ENCODE peak calls at places on chromosomes 3 and 15, in eight cellular contexts. One of them, this sample, is unnamed.

GRCh38 chr15:74726774-74727164 is 1.4 kb upstream of the CYP1A1 start:
- DNase-seq in K562: no peak
- DNase-seq in heart left ventricle: no peak
- DNase-seq in body of pancreas: no peak
- DNase-seq in GM12891: no peak
- DNase-seq in A549: no peak
- DNase-seq in tibial nerve: no peak
- DNase-seq in stomach: no peak
- DNase-seq in this sample: no peak

GRCh38 chr15:80711886-80712285 is 16.8 kb downstream of the ABHD17C start:
- DNase-seq in body of pancreas: no peak
- DNase-seq in heart left ventricle: no peak
- DNase-seq in GM12891: no peak
- DNase-seq in K562: no peak
- DNase-seq in stomach: no peak
- DNase-seq in A549: no peak
- DNase-seq in tibial nerve: no peak
- DNase-seq in this sample: no peak

GRCh38 chr3:52372822-52373504 is 56.8 kb downstream of the DNAH1 start:
- DNase-seq in body of pancreas: no peak
- DNase-seq in A549: no peak
- DNase-seq in tibial nerve: peak
- DNase-seq in GM12891: peak
- DNase-seq in stomach: peak
- DNase-seq in K562: peak
- DNase-seq in heart left ventricle: peak
- DNase-seq in this sample: peak

GRCh38 chr15:65766422-65767263 is 25.4 kb downstream of the DENND4A start:
- DNase-seq in heart left ventricle: no peak
- DNase-seq in GM12891: no peak
- DNase-seq in stomach: no peak
- DNase-seq in K562: no peak
- DNase-seq in tibial nerve: no peak
- DNase-seq in A549: no peak
- DNase-seq in body of pancreas: no peak
- DNase-seq in this sample: no peak

GRCh38 chr3:109545746-109546145 is 208.4 kb upstream of the DPPA4 start:
- DNase-seq in heart left ventricle: no peak
- DNase-seq in A549: no peak
- DNase-seq in stomach: no peak
- DNase-seq in K562: no peak
- DNase-seq in body of pancreas: no peak
- DNase-seq in GM12891: no peak
- DNase-seq in tibial nerve: no peak
- DNase-seq in this sample: no peak

GRCh38 chr15:77224352-77224751 is 153.4 kb upstream of the TSPAN3 start:
- DNase-seq in A549: no peak
- DNase-seq in heart left ventricle: no peak
- DNase-seq in K562: no peak
- DNase-seq in GM12891: no peak
- DNase-seq in tibial nerve: no peak
- DNase-seq in stomach: no peak
- DNase-seq in body of pancreas: no peak
- DNase-seq in this sample: no peak

GRCh38 chr3:150077107-150077506 is 106.4 kb upstream of the PFN2 start:
- DNase-seq in K562: no peak
- DNase-seq in stomach: no peak
- DNase-seq in A549: no peak
- DNase-seq in tibial nerve: no peak
- DNase-seq in heart left ventricle: no peak
- DNase-seq in body of pancreas: no peak
- DNase-seq in GM12891: no peak
- DNase-seq in this sample: no peak

GRCh38 chr3:123489400-123490004 is 40.6 kb upstream of the ADCY5 start:
- DNase-seq in K562: peak
- DNase-seq in GM12891: peak
- DNase-seq in stomach: peak
- DNase-seq in body of pancreas: peak
- DNase-seq in A549: peak
- DNase-seq in tibial nerve: peak
- DNase-seq in heart left ventricle: peak
- DNase-seq in this sample: peak

GRCh38 chr3:126191246-126191645 is 10.9 kb upstream of the ALDH1L1 start:
- DNase-seq in K562: no peak
- DNase-seq in GM12891: no peak
- DNase-seq in A549: no peak
- DNase-seq in heart left ventricle: no peak
- DNase-seq in tibial nerve: no peak
- DNase-seq in stomach: no peak
- DNase-seq in body of pancreas: no peak
- DNase-seq in this sample: no peak

GRCh38 chr15:71080705-71081104 is 34.6 kb upstream of the THSD4 start:
- DNase-seq in stomach: no peak
- DNase-seq in body of pancreas: no peak
- DNase-seq in heart left ventricle: no peak
- DNase-seq in A549: no peak
- DNase-seq in GM12891: no peak
- DNase-seq in K562: no peak
- DNase-seq in tibial nerve: no peak
- DNase-seq in this sample: no peak

GRCh38 chr3:14680716-14681115 is 5.8 kb downstream of the C3orf20 start:
- DNase-seq in A549: no peak
- DNase-seq in heart left ventricle: no peak
- DNase-seq in K562: no peak
- DNase-seq in stomach: no peak
- DNase-seq in GM12891: no peak
- DNase-seq in tibial nerve: no peak
- DNase-seq in body of pancreas: no peak
- DNase-seq in this sample: no peak

GRCh38 chr3:66538390-66538789 is 37.6 kb upstream of the LRIG1 start:
- DNase-seq in K562: no peak
- DNase-seq in body of pancreas: no peak
- DNase-seq in heart left ventricle: no peak
- DNase-seq in A549: no peak
- DNase-seq in tibial nerve: no peak
- DNase-seq in GM12891: no peak
- DNase-seq in stomach: no peak
- DNase-seq in this sample: no peak

GRCh38 chr15:92410544-92410943 is 16.9 kb downstream of the ST8SIA2 start:
- DNase-seq in GM12891: no peak
- DNase-seq in tibial nerve: no peak
- DNase-seq in stomach: no peak
- DNase-seq in K562: no peak
- DNase-seq in heart left ventricle: no peak
- DNase-seq in body of pancreas: no peak
- DNase-seq in A549: no peak
- DNase-seq in this sample: no peak

GRCh38 chr15:69712999-69713398 is 260.4 kb downstream of the RPLP1 start:
- DNase-seq in GM12891: no peak
- DNase-seq in A549: no peak
- DNase-seq in heart left ventricle: no peak
- DNase-seq in body of pancreas: no peak
- DNase-seq in stomach: no peak
- DNase-seq in tibial nerve: no peak
- DNase-seq in K562: no peak
- DNase-seq in this sample: no peak

GRCh38 chr3:125048282-125048681 is 7.5 kb downstream of the HEG1 start:
- DNase-seq in K562: no peak
- DNase-seq in stomach: no peak
- DNase-seq in body of pancreas: no peak
- DNase-seq in GM12891: no peak
- DNase-seq in A549: no peak
- DNase-seq in tibial nerve: no peak
- DNase-seq in heart left ventricle: no peak
- DNase-seq in this sample: no peak

GRCh38 chr15:25181290-25182097 is 226.7 kb downstream of the SNRPN start:
- DNase-seq in K562: no peak
- DNase-seq in GM12891: no peak
- DNase-seq in tibial nerve: no peak
- DNase-seq in heart left ventricle: peak
- DNase-seq in stomach: peak
- DNase-seq in A549: no peak
- DNase-seq in body of pancreas: no peak
- DNase-seq in this sample: peak

GRCh38 chr15:59918994-59919951 is 84.8 kb upstream of the FOXB1 start:
- DNase-seq in body of pancreas: no peak
- DNase-seq in heart left ventricle: no peak
- DNase-seq in K562: no peak
- DNase-seq in GM12891: peak
- DNase-seq in tibial nerve: no peak
- DNase-seq in stomach: no peak
- DNase-seq in A549: peak
- DNase-seq in this sample: no peak

GRCh38 chr15:62938825-62939224 is 103.7 kb upstream of the TPM1 start:
- DNase-seq in GM12891: no peak
- DNase-seq in heart left ventricle: no peak
- DNase-seq in K562: no peak
- DNase-seq in A549: no peak
- DNase-seq in stomach: no peak
- DNase-seq in body of pancreas: no peak
- DNase-seq in tibial nerve: no peak
- DNase-seq in this sample: no peak

GRCh38 chr15:41878355-41878699 is 15.5 kb downstream of the SPTBN5 start:
- DNase-seq in A549: no peak
- DNase-seq in stomach: peak
- DNase-seq in GM12891: no peak
- DNase-seq in heart left ventricle: peak
- DNase-seq in K562: no peak
- DNase-seq in tibial nerve: no peak
- DNase-seq in body of pancreas: no peak
- DNase-seq in this sample: no peak

GRCh38 chr15:41877631-41878354 is 16.1 kb downstream of the SPTBN5 start:
- DNase-seq in stomach: no peak
- DNase-seq in heart left ventricle: no peak
- DNase-seq in GM12891: no peak
- DNase-seq in body of pancreas: no peak
- DNase-seq in tibial nerve: no peak
- DNase-seq in A549: no peak
- DNase-seq in K562: peak
- DNase-seq in this sample: no peak

GRCh38 chr15:41881086-41881485 is 12.8 kb downstream of the SPTBN5 start:
- DNase-seq in K562: no peak
- DNase-seq in GM12891: no peak
- DNase-seq in stomach: no peak
- DNase-seq in tibial nerve: no peak
- DNase-seq in A549: no peak
- DNase-seq in heart left ventricle: no peak
- DNase-seq in body of pancreas: no peak
- DNase-seq in this sample: no peak

GRCh38 chr15:41880156-41880877 is 13.5 kb downstream of the SPTBN5 start:
- DNase-seq in tibial nerve: no peak
- DNase-seq in heart left ventricle: no peak
- DNase-seq in A549: no peak
- DNase-seq in body of pancreas: no peak
- DNase-seq in stomach: no peak
- DNase-seq in K562: no peak
- DNase-seq in GM12891: no peak
- DNase-seq in this sample: no peak

GRCh38 chr15:41879321-41879845 is 14.5 kb downstream of the SPTBN5 start:
- DNase-seq in A549: no peak
- DNase-seq in tibial nerve: no peak
- DNase-seq in stomach: no peak
- DNase-seq in GM12891: no peak
- DNase-seq in body of pancreas: no peak
- DNase-seq in K562: no peak
- DNase-seq in heart left ventricle: no peak
- DNase-seq in this sample: no peak
- TF ChIP-seq POLR2A in A549: no peak
- TF ChIP-seq POLR2A in tibial nerve: no peak
- TF ChIP-seq POLR2A in stomach: no peak
- TF ChIP-seq POLR2A in GM12891: no peak
- TF ChIP-seq POLR2A in body of pancreas: no peak
- TF ChIP-seq POLR2A in K562: no peak
- TF ChIP-seq POLR2A in heart left ventricle: no peak
- TF ChIP-seq POLR2A in this sample: no peak

GRCh38 chr3:184133840-184134745 is 1.1 kb upstream of the EIF2B5 start:
- DNase-seq in heart left ventricle: peak
- DNase-seq in A549: peak
- DNase-seq in K562: peak
- DNase-seq in tibial nerve: peak
- DNase-seq in stomach: peak
- DNase-seq in GM12891: no peak
- DNase-seq in body of pancreas: peak
- DNase-seq in this sample: peak
- TF ChIP-seq POLR2A in heart left ventricle: no peak
- TF ChIP-seq POLR2A in A549: peak
- TF ChIP-seq POLR2A in K562: peak
- TF ChIP-seq POLR2A in tibial nerve: no peak
- TF ChIP-seq POLR2A in stomach: no peak
- TF ChIP-seq POLR2A in GM12891: no peak
- TF ChIP-seq POLR2A in body of pancreas: peak
- TF ChIP-seq POLR2A in this sample: peak

DNA sequence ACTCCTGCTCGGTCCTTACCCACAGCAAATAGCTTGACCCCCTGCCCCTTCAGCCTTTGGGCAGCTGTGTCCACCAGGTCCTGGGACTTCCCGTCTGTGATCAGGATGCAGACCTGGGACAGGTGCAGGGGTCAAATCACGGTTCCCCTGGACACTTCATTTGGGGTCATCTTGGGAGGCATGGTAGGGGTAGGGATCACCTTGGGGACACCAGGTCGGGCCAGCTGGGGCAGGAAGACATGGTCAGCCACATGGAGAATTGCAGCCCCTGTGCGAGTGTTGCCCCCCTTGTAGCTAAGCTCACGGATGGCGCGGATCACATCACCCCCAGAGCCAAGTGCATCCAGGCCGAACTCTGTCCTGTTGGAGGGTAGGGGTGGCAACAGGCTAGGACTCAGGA is 1.8 kb downstream of the COL7A1 start:
- DNase-seq in GM12891: no peak
- DNase-seq in body of pancreas: no peak
- DNase-seq in heart left ventricle: no peak
- DNase-seq in A549: no peak
- DNase-seq in K562: no peak
- DNase-seq in stomach: no peak
- DNase-seq in tibial nerve: no peak
- DNase-seq in this sample: no peak
- TF ChIP-seq POLR2A in GM12891: no peak
- TF ChIP-seq POLR2A in body of pancreas: no peak
- TF ChIP-seq POLR2A in heart left ventricle: no peak
- TF ChIP-seq POLR2A in A549: no peak
- TF ChIP-seq POLR2A in K562: no peak
- TF ChIP-seq POLR2A in stomach: no peak
- TF ChIP-seq POLR2A in tibial nerve: no peak
- TF ChIP-seq POLR2A in this sample: no peak

DNA sequence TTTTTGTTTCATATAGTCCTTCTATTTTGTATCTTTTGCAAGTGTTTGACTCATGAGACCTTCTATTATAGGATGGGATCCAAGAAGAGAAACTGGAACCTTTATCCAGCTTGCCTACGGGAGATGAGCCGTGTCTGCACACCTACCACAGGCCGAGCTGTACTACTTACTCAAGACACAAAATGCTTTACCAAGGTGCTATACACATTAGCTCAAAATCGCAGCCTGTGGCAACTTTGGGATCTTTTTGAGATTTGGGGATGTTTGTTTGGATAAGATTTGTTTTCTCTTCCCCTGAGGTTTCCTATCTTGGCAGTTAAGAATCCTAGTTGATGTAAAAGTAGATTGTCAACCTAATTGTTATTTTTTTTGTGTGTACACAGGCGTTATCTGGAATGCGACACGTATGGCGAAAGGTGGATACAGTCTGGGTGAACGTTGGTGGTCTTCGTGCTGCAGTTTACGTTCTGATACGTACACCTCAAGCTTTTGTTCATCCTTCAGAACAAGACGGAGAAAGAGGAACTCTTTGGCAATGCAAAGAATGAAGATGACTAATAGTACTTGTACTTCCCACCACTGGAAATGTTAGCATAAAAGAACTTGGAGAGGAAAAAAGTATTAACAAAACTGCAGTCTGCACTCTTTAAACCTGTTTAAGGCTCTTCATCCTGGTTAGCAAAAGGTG is 13.1 kb upstream of the SETD5 start:
- DNase-seq in tibial nerve: no peak
- DNase-seq in A549: no peak
- DNase-seq in heart left ventricle: no peak
- DNase-seq in GM12891: no peak
- DNase-seq in body of pancreas: no peak
- DNase-seq in K562: no peak
- DNase-seq in stomach: no peak
- DNase-seq in this sample: no peak
- TF ChIP-seq POLR2A in tibial nerve: no peak
- TF ChIP-seq POLR2A in A549: no peak
- TF ChIP-seq POLR2A in heart left ventricle: no peak
- TF ChIP-seq POLR2A in GM12891: peak
- TF ChIP-seq POLR2A in body of pancreas: no peak
- TF ChIP-seq POLR2A in K562: no peak
- TF ChIP-seq POLR2A in stomach: no peak
- TF ChIP-seq POLR2A in this sample: no peak

This sample was measured in transverse colon.